ENCODE peak calls at places on chromosomes 7 and 10, in six cellular contexts. One of them, this sample, is unnamed.

GRCh38 chr7:142356166-142356565 is 98.3 kb upstream of the PRSS58 start:
- DNase-seq in psoas muscle: no peak
- DNase-seq in dorsolateral prefrontal cortex: no peak
- DNase-seq in right lobe of liver: no peak
- DNase-seq in left ventricle myocardium inferior: no peak
- DNase-seq in colonic mucosa: no peak
- DNase-seq in this sample: no peak

GRCh38 chr7:124152859-124153692 is 120.2 kb upstream of the TMEM229A start:
- DNase-seq in psoas muscle: no peak
- DNase-seq in dorsolateral prefrontal cortex: no peak
- DNase-seq in right lobe of liver: no peak
- DNase-seq in left ventricle myocardium inferior: no peak
- DNase-seq in colonic mucosa: no peak
- DNase-seq in this sample: peak; percentile 74

GRCh38 chr7:40760293-40760964 is 625.6 kb downstream of the SUGCT start:
- DNase-seq in psoas muscle: no peak
- DNase-seq in dorsolateral prefrontal cortex: no peak
- DNase-seq in right lobe of liver: no peak
- DNase-seq in left ventricle myocardium inferior: no peak
- DNase-seq in colonic mucosa: no peak
- DNase-seq in this sample: no peak

GRCh38 chr7:5532520-5533335 is 109.1 kb upstream of the TNRC18 start:
- DNase-seq in psoas muscle: peak; percentile 75
- DNase-seq in dorsolateral prefrontal cortex: no peak
- DNase-seq in right lobe of liver: peak; percentile 70
- DNase-seq in left ventricle myocardium inferior: peak; percentile 62
- DNase-seq in colonic mucosa: peak; percentile 93
- DNase-seq in this sample: peak; percentile 87

GRCh38 chr7:2172311-2173183 is 60.2 kb downstream of the MAD1L1 start:
- DNase-seq in psoas muscle: no peak
- DNase-seq in dorsolateral prefrontal cortex: no peak
- DNase-seq in right lobe of liver: no peak
- DNase-seq in left ventricle myocardium inferior: no peak
- DNase-seq in colonic mucosa: peak; percentile 48
- DNase-seq in this sample: no peak

GRCh38 chr10:57898231-57898630 is 369.5 kb downstream of the IPMK start:
- DNase-seq in psoas muscle: no peak
- DNase-seq in dorsolateral prefrontal cortex: no peak
- DNase-seq in right lobe of liver: no peak
- DNase-seq in left ventricle myocardium inferior: no peak
- DNase-seq in colonic mucosa: peak; percentile 72
- DNase-seq in this sample: peak; percentile 63

GRCh38 chr7:104652434-104652833 is 324.0 kb downstream of the LHFPL3 start:
- DNase-seq in psoas muscle: no peak
- DNase-seq in dorsolateral prefrontal cortex: no peak
- DNase-seq in right lobe of liver: no peak
- DNase-seq in left ventricle myocardium inferior: no peak
- DNase-seq in colonic mucosa: no peak
- DNase-seq in this sample: peak; percentile 49

GRCh38 chr7:105224884-105225651 is 163.7 kb downstream of the SRPK2 start:
- DNase-seq in psoas muscle: no peak
- DNase-seq in dorsolateral prefrontal cortex: no peak
- DNase-seq in right lobe of liver: no peak
- DNase-seq in left ventricle myocardium inferior: no peak
- DNase-seq in colonic mucosa: no peak
- DNase-seq in this sample: no peak

GRCh38 chr7:131554880-131555516 is 1.4 kb downstream of the PODXL start:
- DNase-seq in psoas muscle: no peak
- DNase-seq in dorsolateral prefrontal cortex: no peak
- DNase-seq in right lobe of liver: no peak
- DNase-seq in left ventricle myocardium inferior: no peak
- DNase-seq in colonic mucosa: no peak
- DNase-seq in this sample: no peak

GRCh38 chr10:32929634-32930033 is 28.4 kb downstream of the ITGB1 start:
- DNase-seq in psoas muscle: no peak
- DNase-seq in dorsolateral prefrontal cortex: no peak
- DNase-seq in right lobe of liver: no peak
- DNase-seq in left ventricle myocardium inferior: no peak
- DNase-seq in colonic mucosa: no peak
- DNase-seq in this sample: no peak

GRCh38 chr7:30430777-30431176 is 47.8 kb downstream of the NOD1 start:
- DNase-seq in psoas muscle: no peak
- DNase-seq in dorsolateral prefrontal cortex: no peak
- DNase-seq in right lobe of liver: no peak
- DNase-seq in left ventricle myocardium inferior: no peak
- DNase-seq in colonic mucosa: no peak
- DNase-seq in this sample: no peak

GRCh38 chr7:142964502-142965246 is 2.5 kb upstream of the KEL start:
- DNase-seq in psoas muscle: no peak
- DNase-seq in dorsolateral prefrontal cortex: no peak
- DNase-seq in right lobe of liver: no peak
- DNase-seq in left ventricle myocardium inferior: no peak
- DNase-seq in colonic mucosa: no peak
- DNase-seq in this sample: no peak

GRCh38 chr10:90813592-90814365 is 44.1 kb downstream of the HTR7 start:
- DNase-seq in psoas muscle: no peak
- DNase-seq in dorsolateral prefrontal cortex: no peak
- DNase-seq in right lobe of liver: no peak
- DNase-seq in left ventricle myocardium inferior: no peak
- DNase-seq in colonic mucosa: no peak
- DNase-seq in this sample: no peak

GRCh38 chr10:4384254-4384653 is 441.8 kb upstream of the AKR1E2 start:
- DNase-seq in psoas muscle: no peak
- DNase-seq in dorsolateral prefrontal cortex: no peak
- DNase-seq in right lobe of liver: no peak
- DNase-seq in left ventricle myocardium inferior: no peak
- DNase-seq in colonic mucosa: no peak
- DNase-seq in this sample: no peak

GRCh38 chr10:69632516-69633199 is 2.6 kb downstream of the FAM241B start:
- DNase-seq in psoas muscle: no peak
- DNase-seq in dorsolateral prefrontal cortex: no peak
- DNase-seq in right lobe of liver: no peak
- DNase-seq in left ventricle myocardium inferior: no peak
- DNase-seq in colonic mucosa: no peak
- DNase-seq in this sample: no peak

GRCh38 chr7:118496138-118496644 is 271.7 kb downstream of the ANKRD7 start:
- DNase-seq in psoas muscle: no peak
- DNase-seq in dorsolateral prefrontal cortex: no peak
- DNase-seq in right lobe of liver: no peak
- DNase-seq in left ventricle myocardium inferior: no peak
- DNase-seq in colonic mucosa: no peak
- DNase-seq in this sample: no peak

GRCh38 chr10:28719789-28720436 is 42.6 kb downstream of the BAMBI start:
- DNase-seq in psoas muscle: no peak
- DNase-seq in dorsolateral prefrontal cortex: no peak
- DNase-seq in right lobe of liver: no peak
- DNase-seq in left ventricle myocardium inferior: no peak
- DNase-seq in colonic mucosa: no peak
- DNase-seq in this sample: no peak

GRCh38 chr10:22319559-22320558 is 1.0 kb upstream of the BMI1 start:
- DNase-seq in psoas muscle: no peak
- DNase-seq in dorsolateral prefrontal cortex: no peak
- DNase-seq in right lobe of liver: peak; percentile 19
- DNase-seq in left ventricle myocardium inferior: no peak
- DNase-seq in colonic mucosa: no peak
- DNase-seq in this sample: no peak

DNA sequence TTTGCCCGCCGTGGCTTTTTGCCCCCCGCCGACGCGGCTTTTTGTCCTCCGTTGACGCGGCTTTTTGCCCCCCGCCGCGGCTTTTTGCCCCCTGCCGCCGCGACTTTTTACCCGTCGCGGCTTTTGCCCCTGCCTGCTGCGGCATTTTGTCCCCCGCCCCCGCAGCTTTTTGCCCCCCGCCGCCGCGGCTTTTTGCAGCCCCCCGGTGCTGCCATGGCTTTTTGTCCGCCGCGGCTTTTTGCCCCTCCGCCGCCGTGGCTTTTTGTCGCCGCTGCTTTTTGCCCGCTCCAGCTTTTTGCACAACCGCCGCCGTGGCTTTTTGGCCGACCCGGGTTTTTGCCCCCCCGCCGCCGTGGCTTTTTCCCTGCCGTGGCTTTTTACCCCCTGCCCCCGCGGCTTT is 506.6 kb downstream of the ZNF37A start:
- DNase-seq in psoas muscle: no peak
- DNase-seq in dorsolateral prefrontal cortex: no peak
- DNase-seq in right lobe of liver: no peak
- DNase-seq in left ventricle myocardium inferior: no peak
- DNase-seq in colonic mucosa: no peak
- DNase-seq in this sample: no peak
- H3K4me3 ChIP-seq in psoas muscle: no peak overlapping the region
- H3K4me3 ChIP-seq in dorsolateral prefrontal cortex: no peak overlapping the region
- H3K4me3 ChIP-seq in right lobe of liver: no peak overlapping the region
- H3K4me3 ChIP-seq in left ventricle myocardium inferior: no peak overlapping the region
- H3K4me3 ChIP-seq in colonic mucosa: no peak overlapping the region
- H3K4me3 ChIP-seq in this sample: no peak overlapping the region

DNA sequence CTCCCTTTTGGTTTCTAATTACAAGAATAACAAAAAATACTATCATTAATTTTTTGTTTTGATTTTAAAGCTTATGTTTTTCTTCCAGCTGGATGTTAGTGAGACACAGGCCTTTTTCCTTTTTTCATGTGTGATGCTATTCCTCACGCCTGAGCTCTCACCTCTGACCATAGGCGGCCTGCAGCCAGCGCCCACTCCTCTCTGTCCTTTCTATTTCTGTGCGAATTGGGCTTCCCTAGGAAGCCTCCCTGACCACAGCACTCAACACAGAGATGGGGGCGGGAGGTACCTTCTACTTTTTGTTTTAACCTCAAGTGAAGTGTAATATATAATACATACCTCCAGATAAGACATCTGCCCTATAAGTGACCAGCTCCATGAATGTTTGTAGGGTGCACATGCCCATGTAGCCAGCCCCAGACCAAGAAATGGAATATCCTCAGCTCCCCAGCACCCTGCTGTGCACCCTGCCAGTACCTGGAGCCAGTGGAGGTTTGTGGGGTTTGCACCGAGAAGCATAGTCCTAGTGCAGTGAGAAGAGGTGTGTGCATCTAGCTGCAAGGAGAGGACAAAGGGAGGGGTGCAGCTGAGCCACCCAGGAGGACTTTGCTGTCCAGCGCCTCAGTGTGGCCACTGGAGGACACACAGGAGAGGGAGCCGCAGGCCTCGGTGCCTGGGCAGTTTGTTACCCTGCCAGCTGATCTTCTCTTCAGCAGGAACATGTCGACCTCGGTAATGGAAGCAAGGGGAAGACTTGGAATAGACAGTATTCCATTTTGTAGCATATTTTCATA is 38.5 kb downstream of the BNIP3 start:
- DNase-seq in psoas muscle: no peak
- DNase-seq in dorsolateral prefrontal cortex: no peak
- DNase-seq in right lobe of liver: no peak
- DNase-seq in left ventricle myocardium inferior: no peak
- DNase-seq in colonic mucosa: no peak
- DNase-seq in this sample: peak; percentile 87
- TF ChIP-seq CTCF in psoas muscle: peak; percentile 38
- TF ChIP-seq CTCF in dorsolateral prefrontal cortex: peak; percentile 56
- TF ChIP-seq CTCF in right lobe of liver: peak; percentile 35
- TF ChIP-seq CTCF in left ventricle myocardium inferior: peak; percentile 58
- TF ChIP-seq CTCF in colonic mucosa: peak; percentile 14
- TF ChIP-seq CTCF in this sample: peak; percentile 81

DNA sequence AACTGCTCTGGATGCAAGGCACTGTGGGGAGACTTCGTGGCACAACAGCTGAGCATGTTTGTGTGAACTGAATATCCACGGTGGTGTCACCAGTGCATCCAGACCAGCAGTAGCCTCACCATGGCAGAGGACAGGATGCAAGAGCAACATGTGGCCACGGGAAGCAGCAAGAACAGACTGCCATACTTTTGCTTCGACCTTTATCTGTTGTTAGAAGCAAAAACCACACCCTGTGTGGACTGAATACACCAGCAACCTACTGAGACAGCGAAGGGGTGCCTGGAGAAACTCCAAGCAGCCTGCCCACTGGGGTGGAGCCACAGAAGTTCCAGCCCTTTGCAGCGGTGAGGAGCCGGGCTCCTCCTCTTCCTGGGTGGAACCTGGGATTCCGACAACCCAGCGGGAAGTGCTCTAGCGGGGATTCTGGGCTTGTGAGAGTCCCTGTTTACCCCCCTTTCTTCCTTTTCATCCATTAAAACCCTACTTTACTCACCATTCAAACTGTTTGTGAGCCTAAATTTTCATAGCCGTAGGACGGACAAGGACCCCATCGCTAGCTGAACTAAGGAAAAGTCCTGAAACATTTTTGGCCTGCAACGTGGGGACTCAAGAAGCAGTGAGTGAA is 584.9 kb downstream of the GRM8 start:
- DNase-seq in psoas muscle: no peak
- DNase-seq in dorsolateral prefrontal cortex: no peak
- DNase-seq in right lobe of liver: no peak
- DNase-seq in left ventricle myocardium inferior: no peak
- DNase-seq in colonic mucosa: no peak
- DNase-seq in this sample: no peak
- H3K4me3 ChIP-seq in psoas muscle: no peak overlapping the region
- H3K4me3 ChIP-seq in dorsolateral prefrontal cortex: no peak overlapping the region
- H3K4me3 ChIP-seq in right lobe of liver: no peak overlapping the region
- H3K4me3 ChIP-seq in left ventricle myocardium inferior: no peak overlapping the region
- H3K4me3 ChIP-seq in colonic mucosa: no peak overlapping the region
- H3K4me3 ChIP-seq in this sample: no peak overlapping the region

DNA sequence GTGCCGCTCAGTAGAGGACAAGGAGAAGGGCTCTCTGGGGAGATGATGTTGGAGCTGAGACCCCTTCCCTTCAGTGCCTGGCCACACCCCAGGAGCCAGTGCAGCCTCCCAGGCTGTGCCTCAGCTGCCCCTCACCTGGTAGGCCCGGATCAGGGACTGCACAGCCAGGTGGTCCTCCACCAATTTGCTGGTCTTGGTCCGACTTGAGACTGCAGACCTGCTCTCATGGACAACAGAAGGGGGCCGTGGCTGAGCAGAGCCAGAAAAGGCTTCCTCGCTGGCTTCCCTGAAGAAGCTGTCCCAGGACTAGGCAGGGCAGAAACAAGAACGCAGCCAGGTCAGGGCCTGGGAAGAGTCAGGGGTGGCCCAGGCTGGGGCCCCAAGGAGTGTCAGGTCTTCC is 5.5 kb downstream of the OGDHL start:
- DNase-seq in psoas muscle: no peak
- DNase-seq in dorsolateral prefrontal cortex: no peak
- DNase-seq in right lobe of liver: no peak
- DNase-seq in left ventricle myocardium inferior: no peak
- DNase-seq in colonic mucosa: no peak
- DNase-seq in this sample: peak; percentile 28
- TF ChIP-seq CTCF in psoas muscle: no peak
- TF ChIP-seq CTCF in dorsolateral prefrontal cortex: no peak
- TF ChIP-seq CTCF in right lobe of liver: no peak
- TF ChIP-seq CTCF in left ventricle myocardium inferior: no peak
- TF ChIP-seq CTCF in colonic mucosa: no peak
- TF ChIP-seq CTCF in this sample: no peak

GRCh38 chr10:77836299-77836820 is 90.2 kb downstream of the DLG5 start:
- DNase-seq in psoas muscle: peak; percentile 78
- DNase-seq in dorsolateral prefrontal cortex: peak; percentile 58
- DNase-seq in right lobe of liver: peak; percentile 54
- DNase-seq in left ventricle myocardium inferior: peak; percentile 67
- DNase-seq in colonic mucosa: peak; percentile 47
- DNase-seq in this sample: no peak
- H3K4me3 ChIP-seq in psoas muscle: no peak overlapping the region
- H3K4me3 ChIP-seq in dorsolateral prefrontal cortex: no peak overlapping the region
- H3K4me3 ChIP-seq in right lobe of liver: no peak overlapping the region
- H3K4me3 ChIP-seq in left ventricle myocardium inferior: peak overlapping the region; percentile 23
- H3K4me3 ChIP-seq in colonic mucosa: no peak overlapping the region
- H3K4me3 ChIP-seq in this sample: no peak overlapping the region

GRCh38 chr10:77586719-77587423 is 50.7 kb downstream of the KCNMA1 start:
- DNase-seq in psoas muscle: peak; percentile 78
- DNase-seq in dorsolateral prefrontal cortex: no peak
- DNase-seq in right lobe of liver: no peak
- DNase-seq in left ventricle myocardium inferior: no peak
- DNase-seq in colonic mucosa: peak; percentile 48
- DNase-seq in this sample: no peak
- TF ChIP-seq CTCF in psoas muscle: peak; percentile 9
- TF ChIP-seq CTCF in dorsolateral prefrontal cortex: no peak
- TF ChIP-seq CTCF in right lobe of liver: peak; percentile 6
- TF ChIP-seq CTCF in left ventricle myocardium inferior: no peak
- TF ChIP-seq CTCF in colonic mucosa: no peak
- TF ChIP-seq CTCF in this sample: no peak